ENCODE peak calls at places on chromosomes 12 and 14, in four cellular contexts. D is GM10248, R is choroid plexus epithelial cell, F is cardiac muscle cell. I is an unnamed sample.
A peak's percentile ranks its signal among the peaks of the same experiment; 100 is the strongest.

GRCh38 chr12:111063296-111064026 is 143.1 kb upstream of the MYL2 start:
- DNase-seq in D (no peak), R (no peak), F (peak; percentile 14), I (no peak)

GRCh38 chr12:6672143-6672542 is 9.2 kb upstream of the ING4 start:
- DNase-seq in R (no peak), F (no peak), D (no peak), I (no peak)

GRCh38 chr12:59657266-59657665 is 61.4 kb downstream of the SLC16A7 start:
- DNase-seq in D (no peak), R (peak; percentile 80), F (peak; percentile 32), I (no peak)

GRCh38 chr12:57069522-57069921 is 9.1 kb downstream of the NEMP1 start:
- DNase-seq in D (peak; percentile 65), F (peak; percentile 95), R (peak; percentile 96), I (peak; percentile 52)

GRCh38 chr14:22627506-22628263 is 16.5 kb downstream of the OR6J1 start:
- DNase-seq in F (no peak), R (no peak), D (no peak), I (no peak)

GRCh38 chr12:80040075-80040738 is 59.1 kb upstream of the OTOGL start:
- DNase-seq in D (no peak), F (peak; percentile 48), R (peak; percentile 42), I (no peak)

GRCh38 chr14:45891417-45892080 is 638.5 kb upstream of the MIS18BP1 start:
- DNase-seq in F (no peak), D (no peak), R (no peak), I (no peak)

GRCh38 chr14:96633096-96633495 is 130.9 kb downstream of the PAPOLA start:
- DNase-seq in F (no peak), R (no peak), D (no peak), I (no peak)

GRCh38 chr12:48023386-48023785 is 19.1 kb upstream of the COL2A1 start:
- DNase-seq in F (no peak), D (no peak), R (no peak), I (no peak)

GRCh38 chr12:68200854-68201253 is 24.8 kb downstream of the IL26 start:
- DNase-seq in F (peak; percentile 64), R (peak; percentile 52), D (no peak), I (no peak)
- TF ChIP-seq CTCF in F (no peak), R (no peak), D (no peak), I (no peak)

GRCh38 chr14:73949752-73950734 is at the start of the genes COQ6 and FAM161B:
- DNase-seq in F (peak; percentile 97), R (peak; percentile 98), D (peak; percentile 89), I (peak; percentile 82)
- TF ChIP-seq CTCF in F (no peak), R (no peak), D (peak; percentile 21), I (no peak)

GRCh38 chr14:84490081-84490480 is 1039.9 kb upstream of the FLRT2 start:
- DNase-seq in F (no peak), D (no peak), R (no peak), I (no peak)

GRCh38 chr14:84496677-84497076 is 1033.3 kb upstream of the FLRT2 start:
- DNase-seq in D (no peak), R (no peak), F (no peak), I (no peak)

GRCh38 chr14:84493779-84494178 is 1036.2 kb upstream of the FLRT2 start:
- DNase-seq in D (no peak), F (peak; percentile 5), R (peak; percentile 54), I (no peak)
- TF ChIP-seq CTCF in D (no peak), F (no peak), R (peak; percentile 41), I (no peak)

GRCh38 chr12:24777359-24777758 is 171.5 kb downstream of the BCAT1 start:
- DNase-seq in D (no peak), R (no peak), F (no peak), I (no peak)

GRCh38 chr12:24776856-24777255 is 172.0 kb downstream of the BCAT1 start:
- DNase-seq in F (peak; percentile 73), R (peak; percentile 72), D (no peak), I (no peak)

GRCh38 chr12:24770851-24771250 is 178.1 kb downstream of the BCAT1 start:
- DNase-seq in F (peak; percentile 67), D (no peak), R (peak; percentile 77), I (no peak)

GRCh38 chr12:24770334-24770733 is 178.6 kb downstream of the BCAT1 start:
- DNase-seq in F (peak; percentile 62), R (peak; percentile 58), D (no peak), I (no peak)

DNA sequence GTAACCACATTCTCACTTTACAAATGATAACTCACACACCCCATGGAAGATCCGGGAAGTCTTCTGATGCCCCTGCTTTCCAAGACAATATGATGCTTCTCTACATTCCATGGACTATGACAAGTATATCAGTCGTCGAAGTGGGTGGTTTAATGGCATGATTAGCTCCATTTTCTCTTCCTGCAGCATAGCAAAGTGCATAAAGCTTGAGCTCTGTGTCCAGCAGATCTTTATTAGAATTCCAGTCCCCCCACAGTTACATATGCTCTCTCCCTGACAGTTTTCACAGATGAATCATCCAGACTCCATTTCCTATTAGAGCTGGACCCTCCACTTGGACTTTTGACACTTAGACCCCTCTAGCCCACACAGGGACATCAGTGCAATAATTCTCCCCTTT is 174.9 kb downstream of the BCAT1 start:
- DNase-seq in R (no peak), F (no peak), D (no peak), I (no peak)
- TF ChIP-seq CTCF in R (no peak), F (no peak), D (no peak), I (no peak)

DNA sequence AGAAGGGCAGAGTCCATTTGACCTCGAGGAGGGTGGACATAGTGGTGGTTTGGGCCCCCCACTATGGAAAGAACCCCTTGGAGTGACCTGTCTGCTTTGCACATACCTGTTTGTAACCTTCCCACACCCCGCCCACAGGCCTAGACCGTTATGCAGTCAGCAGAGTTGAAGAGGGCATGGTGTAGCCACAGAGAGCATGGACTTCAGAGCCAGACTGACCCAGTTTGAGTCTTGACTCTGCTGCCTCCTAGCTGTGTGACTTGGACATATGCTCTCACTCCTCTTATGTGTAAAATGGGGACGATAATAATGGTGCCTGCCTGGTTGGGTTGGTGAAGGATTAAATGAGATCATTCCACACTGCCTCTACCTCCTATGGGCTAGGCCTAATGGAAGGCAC is 40.9 kb upstream of the NOS1 start:
- DNase-seq in D (no peak), R (no peak), F (no peak), I (no peak)
- TF ChIP-seq CTCF in D (no peak), R (no peak), F (no peak), I (no peak)

DNA sequence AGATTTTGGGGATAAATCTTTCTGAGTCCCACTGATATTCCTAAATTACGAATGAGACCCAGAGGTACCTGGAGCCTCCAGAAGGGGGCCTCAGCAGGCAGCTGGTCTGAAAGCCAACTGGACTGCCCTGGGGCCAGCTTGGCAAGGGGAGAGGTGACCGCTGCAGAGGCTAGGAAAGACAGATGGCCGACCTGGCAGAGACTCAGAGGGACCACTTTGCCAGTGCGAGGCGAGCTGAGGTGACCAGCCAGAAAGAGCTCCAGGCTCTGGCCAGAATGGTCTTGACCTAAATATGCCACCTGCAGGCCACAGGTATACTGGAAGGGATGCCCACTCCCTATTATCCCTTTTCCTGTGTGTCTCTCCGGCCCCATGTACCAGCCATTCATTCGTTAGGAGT is 256.8 kb upstream of the GARIN6 start:
- DNase-seq in R (no peak), D (peak; percentile 19), F (peak; percentile 1), I (peak; percentile 61)
- TF ChIP-seq CTCF in R (peak; percentile 3), D (peak; percentile 43), F (no peak), I (peak; percentile 78)

GRCh38 chr14:64960762-64961276 is 11.3 kb downstream of the RAB15 start:
- DNase-seq in D (no peak), R (no peak), F (no peak), I (peak; percentile 38)

GRCh38 chr14:64965356-64966000 is 6.7 kb downstream of the RAB15 start:
- DNase-seq in F (no peak), R (no peak), D (no peak), I (no peak)

GRCh38 chr14:64968167-64968566 is 4.0 kb downstream of the RAB15 start:
- DNase-seq in R (peak; percentile 34), F (no peak), D (no peak), I (no peak)

GRCh38 chr14:64966976-64967375 is 5.2 kb downstream of the RAB15 start:
- DNase-seq in R (no peak), D (no peak), F (no peak), I (no peak)

DNA sequence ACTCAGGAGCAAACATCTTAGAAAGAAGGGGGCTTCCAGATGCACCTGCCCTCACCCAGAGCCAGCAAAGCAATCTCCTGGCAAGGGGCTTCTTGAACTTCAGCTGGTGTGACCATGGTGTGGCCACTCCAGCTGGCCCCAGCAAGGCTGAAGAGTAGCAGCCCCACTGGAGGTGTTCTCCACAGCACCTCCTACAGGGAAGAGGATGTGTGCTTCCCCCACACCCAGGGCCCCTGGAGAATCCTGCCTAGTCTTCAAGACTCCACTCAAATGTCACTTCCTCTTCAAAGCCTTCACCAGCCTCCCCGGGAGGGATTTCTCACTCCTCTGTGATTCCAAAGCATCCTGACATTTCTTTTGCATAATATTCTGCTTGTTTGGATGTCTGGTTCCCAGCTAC is 8.5 kb downstream of the RAB15 start:
- DNase-seq in R (no peak), D (no peak), F (no peak), I (no peak)
- TF ChIP-seq CTCF in R (peak; percentile 11), D (no peak), F (no peak), I (no peak)

I was measured in endothelial cell.